ENCODE peak calls at places on chromosome 19, in nine cellular contexts. T, P, F, M, K, G, L, Z and Y are unnamed samples.

GRCh38 chr19:31678421-31678820 is 329.2 kb upstream of the TSHZ3 start:
- DNase-seq in Z (no peak), T (no peak), G (no peak), F (no peak), M (no peak), P (no peak), L (no peak), K (no peak), Y (no peak)

GRCh38 chr19:584240-585001 is 5.3 kb upstream of the HCN2 start:
- DNase-seq in K (peak), Z (peak), T (peak), F (peak), L (no peak), G (peak), M (peak), P (no peak), Y (peak)

GRCh38 chr19:16797876-16798275 is 31.3 kb upstream of the SIN3B start:
- DNase-seq in Z (no peak), F (no peak), K (no peak), P (no peak), L (no peak), G (no peak), M (no peak), T (no peak), Y (no peak)

GRCh38 chr19:17496337-17496997 is 15.0 kb upstream of the PGLS start:
- DNase-seq in G (peak), P (peak), F (peak), K (peak), L (no peak), Z (peak), M (peak), T (peak), Y (peak)

GRCh38 chr19:34963531-34964406 is at the start of gene ZNF792:
- DNase-seq in T (peak), M (peak), G (peak), L (peak), K (peak), Z (peak), P (no peak), F (peak), Y (peak)

GRCh38 chr19:14159059-14159458 is 22.7 kb upstream of the ASF1B start:
- DNase-seq in F (no peak), M (no peak), L (no peak), K (no peak), T (no peak), Z (no peak), G (no peak), P (no peak), Y (no peak)

GRCh38 chr19:35714601-35715354 is 3.0 kb upstream of the KMT2B start:
- DNase-seq in T (peak), L (no peak), P (no peak), F (no peak), Z (peak), K (no peak), G (no peak), M (peak), Y (no peak)

GRCh38 chr19:47518139-47518538 is 3.3 kb upstream of the NAPA start:
- DNase-seq in P (no peak), M (no peak), G (no peak), F (no peak), L (no peak), Z (no peak), T (no peak), K (peak), Y (no peak)

GRCh38 chr19:4722671-4723464 is 774 bp downstream of the DPP9 start:
- DNase-seq in L (no peak), P (no peak), Z (no peak), T (peak), K (no peak), F (peak), G (no peak), M (no peak), Y (no peak)

GRCh38 chr19:34481861-34482379 is 362 bp downstream of the WTIP start:
- DNase-seq in L (no peak), M (peak), G (no peak), Z (no peak), K (no peak), P (no peak), F (no peak), T (no peak), Y (no peak)

GRCh38 chr19:41298327-41298964 is 11.5 kb upstream of the CCDC97 start:
- DNase-seq in F (peak), T (peak), P (no peak), M (peak), K (peak), G (no peak), L (peak), Z (no peak), Y (no peak)

GRCh38 chr19:15091918-15092753 is 10.1 kb downstream of the OR1I1 start:
- DNase-seq in G (peak), M (no peak), Z (peak), T (peak), K (no peak), P (no peak), F (no peak), L (no peak), Y (peak)

GRCh38 chr19:49363265-49364082 is at the start of gene DKKL1:
- DNase-seq in G (peak), T (peak), P (peak), Z (peak), F (peak), L (peak), M (peak), K (peak), Y (peak)

GRCh38 chr19:16070366-16070990 is 5.8 kb upstream of the TPM4 start:
- DNase-seq in P (no peak), Z (no peak), G (peak), T (peak), K (peak), F (peak), L (peak), M (peak), Y (peak)

GRCh38 chr19:35860818-35861639 is 4.3 kb downstream of the KIRREL2 start:
- DNase-seq in Z (peak), T (no peak), K (no peak), L (no peak), M (peak), P (no peak), G (peak), F (peak), Y (no peak)

GRCh38 chr19:597406-598315 is 8.0 kb downstream of the HCN2 start:
- DNase-seq in L (no peak), M (peak), Z (no peak), T (no peak), F (no peak), P (no peak), K (no peak), G (no peak), Y (no peak)

GRCh38 chr19:16821081-16821480 is 8.1 kb upstream of the SIN3B start:
- DNase-seq in M (no peak), K (no peak), F (no peak), L (no peak), G (no peak), T (no peak), Z (no peak), P (no peak), Y (no peak)

GRCh38 chr19:38034153-38034835 is 127.3 kb downstream of the SIPA1L3 start:
- DNase-seq in Z (no peak), G (no peak), L (no peak), F (no peak), M (no peak), K (peak), T (peak), P (no peak), Y (no peak)

GRCh38 chr19:10568444-10568825 is 344 bp downstream of the CDKN2D start:
- DNase-seq in L (peak), P (no peak), K (peak), F (peak), T (peak), Z (peak), G (no peak), M (no peak), Y (no peak)

GRCh38 chr19:28169168-28169862 is 1043.6 kb downstream of the UQCRFS1 start:
- DNase-seq in K (no peak), L (no peak), P (no peak), F (no peak), G (no peak), M (no peak), Z (peak), T (no peak), Y (no peak)

GRCh38 chr19:32876919-32877285 is 7.3 kb upstream of the SLC7A9 start:
- DNase-seq in K (peak), G (no peak), F (no peak), Z (no peak), L (no peak), P (no peak), T (no peak), M (peak), Y (no peak)

GRCh38 chr19:41219924-41220567 is 1.0 kb downstream of the AXL start:
- DNase-seq in P (no peak), L (no peak), Z (peak), K (peak), G (peak), T (no peak), M (peak), F (no peak), Y (no peak)

GRCh38 chr19:30333291-30334065 is 38.7 kb upstream of the ZNF536 start:
- DNase-seq in Z (no peak), P (no peak), T (no peak), L (no peak), M (no peak), G (no peak), F (no peak), K (no peak), Y (no peak)

GRCh38 chr19:2246801-2247361 is 2.2 kb upstream of the AMH start:
- DNase-seq in L (no peak), F (peak), Z (no peak), G (no peak), K (no peak), T (no peak), M (peak), P (no peak), Y (no peak)

GRCh38 chr19:35224681-35225604 is 3.6 kb downstream of the FAM187B start:
- DNase-seq in Z (peak), T (no peak), M (peak), G (peak), F (no peak), K (peak), P (no peak), L (no peak), Y (no peak)

GRCh38 chr19:29442094-29442493 is 83.7 kb upstream of the VSTM2B start:
- DNase-seq in Z (no peak), M (no peak), T (no peak), L (no peak), F (no peak), G (no peak), K (no peak), P (no peak), Y (no peak)

GRCh38 chr19:9883231-9883758 is 48.2 kb downstream of the PIN1 start:
- DNase-seq in K (no peak), T (no peak), P (no peak), Z (peak), G (no peak), M (peak), L (no peak), F (no peak), Y (no peak)

GRCh38 chr19:30228726-30229523 is 143.3 kb upstream of the ZNF536 start:
- DNase-seq in G (no peak), T (no peak), K (no peak), Z (peak), F (no peak), L (no peak), M (peak), P (no peak), Y (no peak)

GRCh38 chr19:11378319-11379189 is 4.1 kb downstream of the SWSAP1 start:
- DNase-seq in G (peak), Z (peak), P (no peak), F (peak), T (peak), L (no peak), M (peak), K (peak), Y (no peak)

GRCh38 chr19:10390652-10391286 is 10.4 kb upstream of the TYK2 start:
- DNase-seq in G (peak), F (peak), T (peak), Z (peak), K (peak), L (peak), P (peak), M (no peak), Y (no peak)

GRCh38 chr19:17237747-17238706 is 7.7 kb downstream of the NR2F6 start:
- DNase-seq in Z (no peak), T (no peak), L (no peak), G (no peak), M (no peak), F (no peak), K (no peak), P (no peak), Y (no peak)

GRCh38 chr19:47075179-47075811 is 26.9 kb upstream of the TMEM160 start:
- DNase-seq in F (no peak), P (no peak), M (no peak), G (no peak), Z (no peak), K (no peak), L (no peak), T (peak), Y (no peak)

GRCh38 chr19:29769997-29770396 is 41.8 kb upstream of the CCNE1 start:
- DNase-seq in G (no peak), K (no peak), Z (no peak), T (no peak), F (no peak), L (no peak), P (no peak), M (no peak), Y (no peak)

GRCh38 chr19:11642902-11643301 is 45.6 kb downstream of the ZNF627 start:
- DNase-seq in K (no peak), T (no peak), G (no peak), Z (no peak), M (no peak), L (no peak), F (no peak), P (no peak), Y (no peak)

GRCh38 chr19:2867025-2867991 is at the start of gene ZNF556:
- DNase-seq in Z (peak), L (no peak), T (no peak), K (no peak), F (no peak), G (peak), M (peak), P (no peak), Y (peak)

GRCh38 chr19:17817668-17818363 is 3.5 kb downstream of the INSL3 start:
- DNase-seq in G (no peak), T (no peak), L (no peak), F (no peak), K (no peak), Z (no peak), M (no peak), P (no peak), Y (no peak)

GRCh38 chr19:34337747-34338146 is 27.2 kb upstream of the GPI start:
- DNase-seq in T (no peak), Z (no peak), P (no peak), G (no peak), K (no peak), L (no peak), F (no peak), M (no peak), Y (no peak)

DNA sequence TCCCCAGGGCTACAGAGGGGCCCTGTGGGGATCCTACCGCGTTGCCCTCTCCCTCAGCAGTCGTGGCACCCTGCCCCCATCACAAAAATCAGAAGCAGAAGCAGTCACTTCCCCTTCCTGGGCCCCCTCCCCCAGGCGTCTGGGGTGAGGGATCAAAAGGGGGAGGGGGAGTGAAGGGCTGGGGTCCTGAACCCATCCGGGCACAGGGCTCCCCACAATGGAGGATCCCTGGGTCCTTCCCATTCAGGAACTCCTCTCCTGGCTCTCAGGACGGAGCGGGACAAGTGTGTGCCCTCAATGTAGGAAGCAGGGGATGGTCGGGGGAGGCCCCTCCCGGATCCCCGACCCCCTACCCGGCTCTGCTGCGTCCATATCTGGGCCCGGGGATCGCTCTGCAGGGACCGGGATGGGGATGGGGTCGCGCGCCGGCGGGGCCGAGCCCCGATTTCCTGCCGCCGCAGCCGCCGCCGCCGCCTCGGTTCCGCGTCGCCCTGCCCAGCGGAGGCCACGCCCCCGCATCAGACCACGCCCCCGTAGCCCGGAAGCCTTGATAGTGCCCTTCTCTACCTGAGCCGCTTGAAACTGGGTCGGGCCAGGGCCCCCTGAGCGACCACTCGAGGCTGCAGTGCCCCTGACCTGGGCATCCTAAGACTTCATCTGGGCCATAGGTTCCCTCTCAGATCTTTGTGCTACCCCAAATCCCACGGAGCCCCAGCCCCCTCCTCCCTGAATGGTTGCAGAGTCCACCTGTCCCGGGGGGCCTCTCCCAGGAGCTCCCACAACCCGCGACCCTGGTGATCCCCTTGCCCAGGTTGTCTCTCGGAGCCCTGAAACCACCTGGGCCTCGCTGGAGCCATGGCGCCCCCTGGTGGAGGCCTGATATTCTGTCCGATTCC is at the start of gene GMIP:
- DNase-seq in F (peak), K (peak), M (peak), P (no peak), L (peak), G (peak), Z (peak), T (peak), Y (peak)
- TF ChIP-seq POLR2AphosphoS5 in F (peak), K (peak), M (peak), P (no peak), L (no peak), G (no peak), Z (peak), T (peak), Y (peak)

GRCh38 chr19:45615795-45616708 is 14.0 kb upstream of the GPR4 start:
- DNase-seq in F (peak), K (peak), Z (peak), L (no peak), G (peak), P (no peak), T (peak), M (peak), Y (peak)
- TF ChIP-seq POLR2AphosphoS5 in F (no peak), K (no peak), Z (peak), L (no peak), G (peak), P (no peak), T (no peak), M (no peak), Y (no peak)

GRCh38 chr19:39846176-39846677 is at the start of gene FBL:
- DNase-seq in K (peak), M (peak), L (peak), G (peak), Z (peak), P (peak), T (peak), F (peak), Y (peak)
- TF ChIP-seq POLR2AphosphoS5 in K (peak), M (peak), L (no peak), G (peak), Z (peak), P (no peak), T (peak), F (peak), Y (peak)

DNA sequence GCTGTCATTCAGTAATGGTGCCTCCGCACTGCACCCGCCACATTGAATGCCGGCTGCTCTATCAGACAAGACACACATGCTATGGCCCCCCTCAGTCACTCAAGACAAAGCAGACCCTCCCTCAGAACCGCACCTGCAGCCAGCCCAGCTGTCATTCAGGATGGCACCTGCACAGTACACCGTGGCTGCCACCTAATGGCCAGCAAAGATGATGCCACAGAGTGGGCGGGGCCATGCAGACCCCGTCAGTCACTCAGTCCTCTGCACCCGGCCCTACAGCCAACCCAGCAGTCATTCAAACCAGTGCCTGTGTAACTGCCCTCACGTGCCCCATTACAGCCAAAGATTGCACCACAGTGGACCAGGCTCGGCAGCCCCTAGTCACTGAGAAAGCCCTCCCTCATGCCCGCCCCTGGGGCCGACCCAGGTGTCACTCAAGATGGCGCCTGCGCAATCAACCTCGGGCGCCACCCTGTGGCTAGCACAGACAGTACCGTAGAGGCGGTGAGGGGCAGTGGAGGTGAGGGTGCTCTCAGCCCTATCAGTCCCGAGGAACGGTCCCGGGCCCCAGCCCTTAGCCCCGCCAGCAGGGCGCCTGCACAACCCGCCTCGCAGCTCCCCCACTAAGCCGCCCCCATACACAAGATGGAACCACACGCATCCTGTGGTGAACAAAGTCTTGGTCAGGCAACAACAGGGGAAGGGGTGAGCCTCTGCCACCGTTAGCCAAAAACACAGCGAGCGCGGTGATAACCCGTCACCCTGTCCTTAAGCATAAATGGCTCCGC is 2.4 kb downstream of the PEG3 start:
- DNase-seq in K (peak), T (peak), M (peak), Z (no peak), G (no peak), L (peak), P (no peak), F (no peak), Y (no peak)
- TF ChIP-seq POLR2AphosphoS5 in K (no peak), T (peak), M (no peak), Z (no peak), G (no peak), L (peak), P (no peak), F (no peak), Y (no peak)

GRCh38 chr19:51861870-51862622 is 25.7 kb downstream of the ZNF577 start:
- DNase-seq in P (no peak), K (no peak), L (no peak), T (no peak), F (no peak), M (no peak), Z (no peak), G (no peak), Y (no peak)
- TF ChIP-seq POLR2AphosphoS5 in P (no peak), K (no peak), L (no peak), T (no peak), F (no peak), M (no peak), Z (no peak), G (no peak), Y (no peak)

DNA sequence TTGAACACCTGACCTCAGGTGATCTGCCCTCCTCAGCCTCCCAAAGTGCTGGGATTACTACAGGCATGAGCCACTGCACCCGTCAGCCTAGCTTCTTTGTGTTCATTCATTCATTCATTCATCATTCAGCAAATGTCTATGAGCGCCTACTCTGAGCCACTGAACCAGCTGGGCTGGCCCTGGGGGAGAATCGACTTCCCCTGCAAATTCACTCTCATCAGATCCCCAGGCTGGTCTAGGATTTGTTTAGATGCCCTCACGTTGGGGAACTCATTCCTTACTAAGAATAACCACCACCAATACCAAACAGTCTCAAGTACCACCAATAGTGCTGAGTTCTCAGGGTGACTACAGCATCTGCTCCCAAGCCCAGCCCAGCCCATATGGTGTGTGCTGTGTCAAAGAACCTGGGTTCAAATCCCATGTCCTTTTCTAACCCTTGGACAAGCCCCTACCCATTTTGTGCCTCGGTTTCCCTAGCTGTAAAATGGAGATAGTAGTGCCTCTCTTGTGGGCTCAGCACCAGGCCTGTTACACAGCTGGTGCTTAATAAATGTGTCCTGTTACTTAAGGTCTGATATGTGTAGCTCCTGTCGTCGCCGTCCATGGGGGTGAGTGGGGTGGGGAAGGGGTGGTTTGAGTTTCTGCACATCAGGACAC is 16.8 kb downstream of the NRTN start:
- DNase-seq in P (no peak), K (no peak), T (no peak), F (no peak), G (no peak), Z (no peak), L (no peak), M (no peak), Y (no peak)
- TF ChIP-seq POLR2AphosphoS5 in P (no peak), K (no peak), T (no peak), F (no peak), G (peak), Z (no peak), L (no peak), M (no peak), Y (no peak)